ENCODE peak calls at places on chromosome 21, in nine cellular contexts. W is mesendoderm, C is GM06990, F is AG04449, P is Caco-2, A is adipocyte, T is neuronal stem cell, M is fibroblast of lung, G is cardiac fibroblast. U is an unnamed sample.

GRCh38 chr21:35236090-35236489 is 187.0 kb upstream of the RUNX1 start:
- DNase-seq in W (no peak), C (peak), F (no peak), P (no peak), A (no peak), T (no peak), M (no peak), G (no peak), U (no peak)

GRCh38 chr21:19433623-19434022 is 1030.0 kb upstream of the TMPRSS15 start:
- DNase-seq in W (no peak), C (no peak), F (no peak), P (no peak), A (no peak), T (no peak), M (no peak), G (no peak), U (no peak)

GRCh38 chr21:46117586-46118304 is 19.8 kb downstream of the COL6A2 start:
- DNase-seq in W (no peak), C (no peak), F (no peak), P (peak), A (no peak), T (no peak), M (no peak), G (no peak), U (no peak)

GRCh38 chr21:32463367-32463766 is 50.9 kb downstream of the EVA1C start:
- DNase-seq in W (no peak), C (no peak), F (no peak), P (no peak), A (no peak), T (no peak), M (peak), G (peak), U (peak)

GRCh38 chr21:42524341-42525227 is 10.9 kb downstream of the SLC37A1 start:
- DNase-seq in W (peak), C (peak), F (no peak), P (no peak), A (peak), T (no peak), M (peak), G (peak), U (no peak)

GRCh38 chr21:25002676-25003075 is 604.6 kb downstream of the MRPL39 start:
- DNase-seq in W (no peak), C (no peak), F (no peak), P (no peak), A (no peak), T (no peak), M (no peak), G (no peak), U (no peak)

GRCh38 chr21:34202553-34203332 is 129.4 kb downstream of the MRPS6 start:
- DNase-seq in W (peak), C (no peak), F (no peak), P (peak), A (no peak), T (peak), M (peak), G (peak), U (no peak)

GRCh38 chr21:45990741-45991605 is 9.4 kb downstream of the COL6A1 start:
- DNase-seq in W (no peak), C (peak), F (no peak), P (peak), A (no peak), T (no peak), M (no peak), G (no peak), U (no peak)

GRCh38 chr21:42564561-42564971 is 50.9 kb downstream of the SLC37A1 start:
- DNase-seq in W (no peak), C (no peak), F (no peak), P (peak), A (no peak), T (no peak), M (no peak), G (no peak), U (no peak)

GRCh38 chr21:40151611-40152010 is 284.4 kb downstream of the PCP4 start:
- DNase-seq in W (peak), C (no peak), F (no peak), P (no peak), A (no peak), T (no peak), M (no peak), G (no peak), U (no peak)

GRCh38 chr21:36902793-36903192 is 63.7 kb downstream of the HLCS start:
- DNase-seq in W (no peak), C (no peak), F (no peak), P (no peak), A (no peak), T (no peak), M (no peak), G (peak), U (no peak)

GRCh38 chr21:45555557-45556301 is 13.5 kb upstream of the SLC19A1 start:
- DNase-seq in W (peak), C (no peak), F (no peak), P (peak), A (peak), T (peak), M (peak), G (peak), U (peak)

GRCh38 chr21:36166705-36167104 is 10.1 kb downstream of the DOP1B start:
- DNase-seq in W (peak), C (no peak), F (no peak), P (peak), A (no peak), T (no peak), M (no peak), G (no peak), U (no peak)

GRCh38 chr21:36209626-36210171 is 53.1 kb downstream of the DOP1B start:
- DNase-seq in W (peak), C (no peak), F (no peak), P (peak), A (peak), T (peak), M (peak), G (peak), U (no peak)

DNA sequence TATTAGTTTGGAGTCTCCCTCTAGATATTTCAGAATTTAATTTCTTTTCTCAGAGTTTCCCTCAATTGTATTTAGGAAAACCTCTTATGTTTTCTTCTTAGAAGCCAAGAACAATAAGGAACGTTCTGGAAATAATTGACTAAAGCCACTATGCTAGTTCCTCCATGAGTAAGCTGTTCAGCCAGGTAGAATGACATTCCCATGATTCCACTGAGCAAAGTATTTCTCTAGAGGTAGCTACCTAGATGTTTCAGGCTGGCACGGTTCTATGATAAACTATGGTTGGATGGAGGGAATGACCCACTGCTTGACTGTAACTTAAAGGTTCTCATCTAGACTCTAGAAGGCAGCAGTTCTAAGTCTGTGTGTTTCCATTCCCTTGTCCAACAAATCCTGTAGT is 62.4 kb downstream of the CLDN17 start:
- DNase-seq in W (no peak), C (no peak), F (no peak), P (no peak), A (no peak), T (no peak), M (no peak), G (no peak), U (no peak)
- H3K4me3 ChIP-seq in W (no peak), C (no peak), F (no peak), P (no peak), A (no peak), T (no peak), M (no peak), G (no peak), U (no peak)

DNA sequence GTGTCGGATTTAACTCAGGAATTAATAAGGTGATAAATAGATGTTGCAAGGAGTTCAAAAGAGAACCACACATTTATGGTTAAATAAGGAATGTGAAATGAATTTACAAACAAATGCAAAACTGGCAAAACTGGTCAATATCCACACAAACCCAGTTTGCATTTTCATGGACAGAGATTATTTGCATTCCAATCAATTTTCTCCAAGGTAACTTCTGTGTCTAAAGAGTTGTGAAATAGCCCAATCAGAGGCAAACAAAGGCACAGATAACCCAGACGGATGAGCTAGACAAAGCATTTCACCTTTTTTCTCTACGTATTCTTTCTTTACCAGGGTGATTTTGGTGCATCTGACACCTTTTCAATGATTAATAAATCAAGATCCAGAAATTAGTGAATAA is 63.9 kb downstream of the MAP3K7CL start:
- DNase-seq in W (no peak), C (no peak), F (no peak), P (no peak), A (no peak), T (no peak), M (no peak), G (no peak), U (no peak)
- H3K4me3 ChIP-seq in W (no peak), C (no peak), F (no peak), P (no peak), A (no peak), T (no peak), M (no peak), G (no peak), U (no peak)

DNA sequence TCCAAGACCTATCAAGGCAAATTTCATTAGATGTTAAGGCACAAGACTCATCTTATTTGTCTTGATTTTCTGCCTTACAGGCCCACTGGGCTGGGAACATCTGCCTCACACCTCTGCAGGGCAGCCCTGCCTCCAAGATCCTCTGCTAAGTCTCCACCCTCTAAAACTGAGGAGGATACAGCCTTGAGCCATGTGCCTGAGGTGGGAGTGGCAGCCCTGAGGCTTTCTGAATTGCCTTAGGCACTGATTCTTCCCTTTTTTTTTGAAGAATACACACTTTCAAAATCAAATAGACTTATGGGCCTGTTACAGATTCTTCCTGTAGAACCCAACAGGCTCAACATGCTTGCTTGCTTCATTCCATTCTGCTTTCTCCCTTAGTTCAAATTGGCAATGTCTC is 544.4 kb upstream of the ADAMTS5 start:
- DNase-seq in W (peak), C (no peak), F (no peak), P (no peak), A (no peak), T (no peak), M (no peak), G (no peak), U (no peak)
- H3K4me3 ChIP-seq in W (no peak), C (no peak), F (no peak), P (no peak), A (no peak), T (no peak), M (no peak), G (no peak), U (no peak)

GRCh38 chr21:26587621-26588260 is 14.7 kb upstream of the CYYR1 start:
- DNase-seq in W (no peak), C (no peak), F (peak), P (no peak), A (peak), T (no peak), M (peak), G (peak), U (peak)
- H3K4me3 ChIP-seq in W (no peak), C (no peak), F (peak), P (no peak), A (peak), T (no peak), M (no peak), G (no peak), U (no peak)

DNA sequence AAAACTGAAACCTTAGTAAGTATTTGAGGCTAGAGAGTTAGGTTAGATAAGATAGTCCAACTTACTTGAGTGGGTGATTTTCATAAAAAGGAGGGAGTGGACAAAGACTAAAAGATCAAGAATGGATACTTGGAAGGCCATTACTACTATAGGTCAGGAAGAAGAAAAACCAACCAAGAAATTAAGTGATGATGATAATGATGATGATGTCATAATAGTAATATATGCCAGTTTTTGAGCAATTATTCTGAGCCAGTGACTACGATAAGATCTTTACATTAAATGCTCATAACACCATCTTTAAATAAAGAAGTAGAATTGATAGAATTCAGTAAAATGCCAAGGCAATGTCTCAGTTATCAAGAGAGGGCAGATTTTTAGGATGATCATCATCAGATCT is 430.7 kb upstream of the ADAMTS5 start:
- DNase-seq in W (no peak), C (no peak), F (no peak), P (no peak), A (no peak), T (no peak), M (no peak), G (no peak), U (no peak)
- H3K4me3 ChIP-seq in W (no peak), C (no peak), F (no peak), P (no peak), A (no peak), T (no peak), M (no peak), G (no peak), U (no peak)

DNA sequence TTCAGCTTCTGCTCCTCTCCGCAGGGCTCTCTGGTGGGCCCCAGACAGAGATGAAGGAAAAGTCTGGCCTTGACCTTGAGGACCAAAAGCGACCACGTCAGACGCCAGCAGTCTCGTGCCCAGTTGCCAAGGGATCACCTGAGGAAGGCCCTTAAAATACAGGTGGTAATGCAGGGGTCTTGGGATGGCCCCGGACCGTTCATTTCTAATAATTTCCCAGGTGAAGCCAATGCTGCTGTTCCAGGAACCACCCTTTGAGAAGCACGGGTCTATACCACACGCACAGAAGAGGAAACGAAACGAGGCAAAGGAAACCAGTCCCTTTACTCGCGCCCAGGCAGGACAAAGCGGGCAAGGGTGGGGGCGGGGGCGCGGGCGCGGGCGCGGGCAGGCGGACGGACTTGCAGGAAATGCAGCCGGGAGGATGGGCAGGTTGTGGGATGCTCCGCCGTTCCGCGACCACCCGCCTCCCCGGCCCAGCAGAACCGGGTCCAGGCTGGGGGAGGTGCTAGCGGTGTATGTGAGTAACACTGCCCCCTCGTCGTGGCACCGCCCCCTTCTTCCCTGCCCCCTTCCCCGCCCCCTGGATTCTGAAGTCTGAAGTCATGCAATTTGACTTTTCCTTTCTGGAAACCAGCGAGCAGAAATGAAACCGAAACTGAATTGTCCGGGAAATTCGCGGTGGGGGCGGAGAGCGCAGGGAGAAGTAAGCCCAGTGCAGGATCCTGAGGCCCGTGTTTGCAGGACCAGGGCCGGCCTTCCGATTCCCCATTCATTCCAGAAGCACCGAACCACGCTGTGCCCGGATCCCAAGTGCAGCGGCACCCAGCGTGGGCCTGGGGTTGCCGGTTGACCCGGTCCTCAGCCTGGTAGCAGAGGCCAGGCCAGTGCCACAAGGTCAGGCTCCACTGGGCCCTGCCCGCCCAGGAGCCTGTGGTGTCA is 5.8 kb upstream of the MX1 start:
- DNase-seq in W (peak), C (peak), F (peak), P (peak), A (peak), T (peak), M (peak), G (peak), U (peak)
- H3K4me3 ChIP-seq in W (peak), C (peak), F (peak), P (peak), A (peak), T (peak), M (peak), G (peak), U (peak)

DNA sequence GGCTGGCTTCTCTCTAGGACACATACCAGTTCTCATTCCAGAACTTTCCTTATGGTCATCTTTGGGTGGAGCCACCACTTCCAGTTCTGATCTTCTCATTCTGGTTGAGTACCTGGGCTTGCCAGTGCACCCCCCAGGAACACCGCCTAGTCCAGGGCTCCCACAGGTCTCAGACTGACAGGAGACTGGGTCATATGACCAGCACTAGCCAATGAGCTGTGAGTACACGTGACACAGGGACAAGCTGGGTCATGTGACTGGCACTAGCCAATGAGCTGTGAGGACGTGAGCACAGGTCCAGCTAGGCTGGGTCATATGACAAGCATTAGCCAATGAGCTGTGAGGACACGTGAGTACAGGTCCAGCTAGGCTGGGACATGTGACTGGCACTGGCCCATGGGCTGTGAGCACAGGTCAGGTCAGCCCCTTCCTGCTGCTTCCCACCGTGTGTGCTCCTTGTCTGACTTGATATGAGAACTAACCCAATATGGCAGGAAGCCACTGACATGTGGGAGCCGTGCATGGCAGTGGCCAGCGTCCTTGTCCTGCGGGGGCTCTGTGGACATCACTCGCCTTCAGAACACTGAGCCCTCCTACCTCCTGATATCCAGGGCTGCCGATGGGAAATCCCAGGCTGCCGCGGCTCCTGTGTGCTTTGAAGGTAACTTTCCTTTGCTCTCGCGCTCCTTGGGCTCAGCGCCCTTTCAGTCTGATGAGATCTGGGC is 22.7 kb downstream of the KRTAP10-1 start:
- DNase-seq in W (peak), C (no peak), F (no peak), P (peak), A (no peak), T (no peak), M (peak), G (peak), U (no peak)
- H3K4me3 ChIP-seq in W (no peak), C (no peak), F (no peak), P (peak), A (no peak), T (no peak), M (no peak), G (no peak), U (no peak)

GRCh38 chr21:43779660-43780059 is 3.6 kb upstream of the CSTB start:
- DNase-seq in W (no peak), C (no peak), F (no peak), P (no peak), A (no peak), T (no peak), M (no peak), G (no peak), U (no peak)

GRCh38 chr21:43775795-43776430 is at the start of gene CSTB:
- DNase-seq in W (peak), C (peak), F (no peak), P (peak), A (peak), T (no peak), M (peak), G (peak), U (no peak)

GRCh38 chr21:43775190-43775589 is 918 bp downstream of the CSTB start:
- DNase-seq in W (no peak), C (no peak), F (no peak), P (no peak), A (no peak), T (no peak), M (no peak), G (no peak), U (no peak)

GRCh38 chr21:43777953-43778352 is 1.8 kb upstream of the CSTB start:
- DNase-seq in W (no peak), C (no peak), F (no peak), P (no peak), A (no peak), T (no peak), M (no peak), G (no peak), U (no peak)

GRCh38 chr21:43778469-43779335 is 2.6 kb upstream of the CSTB start:
- DNase-seq in W (peak), C (no peak), F (no peak), P (no peak), A (no peak), T (no peak), M (peak), G (no peak), U (no peak)
- H3K4me3 ChIP-seq in W (no peak), C (no peak), F (no peak), P (no peak), A (no peak), T (no peak), M (no peak), G (no peak), U (no peak)